ENCODE peak calls at places on chromosomes 11 and 22, in four cellular contexts. One of them, this sample, is unnamed.

GRCh38 chr22:41289681-41290080 is 3.7 kb upstream of the RANGAP1 start:
- DNase-seq in naive B cell: no peak
- DNase-seq in naive thymus-derived CD4-positive, alpha-beta T cell: no peak
- DNase-seq in T-helper 2 cell: no peak
- DNase-seq in this sample: no peak

GRCh38 chr11:128772814-128773213 is 78.9 kb downstream of the FLI1 start:
- DNase-seq in T-helper 2 cell: no peak
- DNase-seq in naive B cell: peak
- DNase-seq in naive thymus-derived CD4-positive, alpha-beta T cell: peak
- DNase-seq in this sample: peak

GRCh38 chr22:33883961-33884808 is 36.1 kb downstream of the LARGE1 start:
- DNase-seq in naive thymus-derived CD4-positive, alpha-beta T cell: no peak
- DNase-seq in naive B cell: no peak
- DNase-seq in T-helper 2 cell: no peak
- DNase-seq in this sample: no peak

GRCh38 chr11:77035580-77035979 is 1.4 kb downstream of the B3GNT6 start:
- DNase-seq in naive thymus-derived CD4-positive, alpha-beta T cell: no peak
- DNase-seq in naive B cell: no peak
- DNase-seq in T-helper 2 cell: no peak
- DNase-seq in this sample: no peak

GRCh38 chr22:25650834-25651233 is 86.4 kb downstream of the GRK3 start:
- DNase-seq in naive thymus-derived CD4-positive, alpha-beta T cell: no peak
- DNase-seq in T-helper 2 cell: no peak
- DNase-seq in naive B cell: peak
- DNase-seq in this sample: peak

GRCh38 chr11:62851807-62852522 is 12.6 kb upstream of the WDR74 start:
- DNase-seq in T-helper 2 cell: no peak
- DNase-seq in naive thymus-derived CD4-positive, alpha-beta T cell: no peak
- DNase-seq in naive B cell: no peak
- DNase-seq in this sample: no peak

GRCh38 chr22:32401486-32401885 is 10.6 kb downstream of the RTCB start:
- DNase-seq in T-helper 2 cell: no peak
- DNase-seq in naive thymus-derived CD4-positive, alpha-beta T cell: no peak
- DNase-seq in naive B cell: no peak
- DNase-seq in this sample: no peak

GRCh38 chr11:96145163-96145585 is 197.8 kb downstream of the MAML2 start:
- DNase-seq in naive B cell: no peak
- DNase-seq in T-helper 2 cell: no peak
- DNase-seq in naive thymus-derived CD4-positive, alpha-beta T cell: no peak
- DNase-seq in this sample: no peak

GRCh38 chr11:126630488-126630887 is 275.0 kb downstream of the ST3GAL4 start:
- DNase-seq in naive B cell: no peak
- DNase-seq in T-helper 2 cell: no peak
- DNase-seq in naive thymus-derived CD4-positive, alpha-beta T cell: no peak
- DNase-seq in this sample: no peak

GRCh38 chr11:68569357-68569756 is 108.8 kb downstream of the PPP6R3 start:
- DNase-seq in naive B cell: no peak
- DNase-seq in naive thymus-derived CD4-positive, alpha-beta T cell: no peak
- DNase-seq in T-helper 2 cell: no peak
- DNase-seq in this sample: no peak

This sample was measured in germinal center.